ENCODE peak calls at places on chromosomes 7 and 10, in ten cellular contexts. One of them, this sample, is unnamed.

GRCh38 chr7:2527505-2528464 is 8.2 kb downstream of the LFNG start:
- DNase-seq in endothelial cell: no peak
- DNase-seq in epithelial cell of esophagus: peak
- DNase-seq in IMR-90: peak
- DNase-seq in cardiac fibroblast: peak
- DNase-seq in mammary epithelial cell: peak
- DNase-seq in heart right ventricle: peak
- DNase-seq in pancreas: peak
- DNase-seq in AG09319: no peak
- DNase-seq in DND-41: no peak
- DNase-seq in this sample: no peak

GRCh38 chr10:3433131-3433530 is 260.5 kb upstream of the PITRM1 start:
- DNase-seq in mammary epithelial cell: no peak
- DNase-seq in pancreas: no peak
- DNase-seq in endothelial cell: no peak
- DNase-seq in epithelial cell of esophagus: no peak
- DNase-seq in cardiac fibroblast: no peak
- DNase-seq in IMR-90: no peak
- DNase-seq in DND-41: no peak
- DNase-seq in AG09319: no peak
- DNase-seq in heart right ventricle: no peak
- DNase-seq in this sample: no peak

GRCh38 chr7:138645284-138645683 is 55.9 kb downstream of the SVOPL start:
- DNase-seq in endothelial cell: no peak
- DNase-seq in cardiac fibroblast: no peak
- DNase-seq in IMR-90: no peak
- DNase-seq in DND-41: no peak
- DNase-seq in epithelial cell of esophagus: no peak
- DNase-seq in pancreas: no peak
- DNase-seq in mammary epithelial cell: no peak
- DNase-seq in heart right ventricle: no peak
- DNase-seq in AG09319: no peak
- DNase-seq in this sample: no peak

GRCh38 chr10:75051308-75051707 is 60.1 kb upstream of the SAMD8 start:
- DNase-seq in epithelial cell of esophagus: no peak
- DNase-seq in heart right ventricle: no peak
- DNase-seq in DND-41: no peak
- DNase-seq in pancreas: no peak
- DNase-seq in endothelial cell: no peak
- DNase-seq in cardiac fibroblast: no peak
- DNase-seq in AG09319: no peak
- DNase-seq in IMR-90: no peak
- DNase-seq in mammary epithelial cell: no peak
- DNase-seq in this sample: no peak

GRCh38 chr10:97117372-97117771 is 68.4 kb downstream of the SLIT1 start:
- DNase-seq in IMR-90: no peak
- DNase-seq in epithelial cell of esophagus: peak
- DNase-seq in heart right ventricle: no peak
- DNase-seq in pancreas: no peak
- DNase-seq in mammary epithelial cell: peak
- DNase-seq in AG09319: no peak
- DNase-seq in endothelial cell: no peak
- DNase-seq in DND-41: no peak
- DNase-seq in cardiac fibroblast: peak
- DNase-seq in this sample: no peak

GRCh38 chr7:84204655-84205054 is 10.1 kb upstream of the SEMA3A start:
- DNase-seq in endothelial cell: no peak
- DNase-seq in pancreas: no peak
- DNase-seq in heart right ventricle: no peak
- DNase-seq in IMR-90: peak
- DNase-seq in mammary epithelial cell: peak
- DNase-seq in DND-41: no peak
- DNase-seq in epithelial cell of esophagus: peak
- DNase-seq in AG09319: peak
- DNase-seq in cardiac fibroblast: peak
- DNase-seq in this sample: no peak

GRCh38 chr10:5910323-5911100 is 20.5 kb downstream of the FBH1 start:
- DNase-seq in mammary epithelial cell: no peak
- DNase-seq in epithelial cell of esophagus: no peak
- DNase-seq in pancreas: no peak
- DNase-seq in endothelial cell: no peak
- DNase-seq in heart right ventricle: no peak
- DNase-seq in IMR-90: no peak
- DNase-seq in DND-41: no peak
- DNase-seq in cardiac fibroblast: no peak
- DNase-seq in AG09319: no peak
- DNase-seq in this sample: no peak

GRCh38 chr7:77467453-77467852 is 51.3 kb upstream of the GSAP start:
- DNase-seq in endothelial cell: no peak
- DNase-seq in AG09319: no peak
- DNase-seq in epithelial cell of esophagus: no peak
- DNase-seq in cardiac fibroblast: no peak
- DNase-seq in IMR-90: no peak
- DNase-seq in mammary epithelial cell: no peak
- DNase-seq in DND-41: no peak
- DNase-seq in pancreas: no peak
- DNase-seq in heart right ventricle: peak
- DNase-seq in this sample: peak

GRCh38 chr7:156118246-156118645 is 306.0 kb upstream of the SHH start:
- DNase-seq in epithelial cell of esophagus: no peak
- DNase-seq in mammary epithelial cell: no peak
- DNase-seq in cardiac fibroblast: no peak
- DNase-seq in AG09319: no peak
- DNase-seq in pancreas: no peak
- DNase-seq in heart right ventricle: no peak
- DNase-seq in IMR-90: no peak
- DNase-seq in endothelial cell: no peak
- DNase-seq in DND-41: no peak
- DNase-seq in this sample: no peak

GRCh38 chr7:34036069-34036920 is 131.0 kb downstream of the BMPER start:
- DNase-seq in epithelial cell of esophagus: peak
- DNase-seq in pancreas: peak
- DNase-seq in cardiac fibroblast: peak
- DNase-seq in endothelial cell: peak
- DNase-seq in DND-41: no peak
- DNase-seq in mammary epithelial cell: no peak
- DNase-seq in IMR-90: peak
- DNase-seq in heart right ventricle: peak
- DNase-seq in AG09319: no peak
- DNase-seq in this sample: no peak

GRCh38 chr10:78614744-78615143 is 454.0 kb upstream of the ZMIZ1 start:
- DNase-seq in endothelial cell: no peak
- DNase-seq in epithelial cell of esophagus: no peak
- DNase-seq in DND-41: no peak
- DNase-seq in mammary epithelial cell: no peak
- DNase-seq in heart right ventricle: no peak
- DNase-seq in IMR-90: no peak
- DNase-seq in cardiac fibroblast: no peak
- DNase-seq in AG09319: no peak
- DNase-seq in pancreas: no peak
- DNase-seq in this sample: no peak

GRCh38 chr7:101120315-101120714 is 6.6 kb upstream of the SERPINE1 start:
- DNase-seq in epithelial cell of esophagus: no peak
- DNase-seq in mammary epithelial cell: no peak
- DNase-seq in endothelial cell: no peak
- DNase-seq in cardiac fibroblast: no peak
- DNase-seq in AG09319: no peak
- DNase-seq in DND-41: no peak
- DNase-seq in heart right ventricle: no peak
- DNase-seq in IMR-90: no peak
- DNase-seq in pancreas: no peak
- DNase-seq in this sample: no peak

GRCh38 chr10:69213601-69214311 is 6.4 kb upstream of the HKDC1 start:
- DNase-seq in DND-41: no peak
- DNase-seq in AG09319: no peak
- DNase-seq in IMR-90: no peak
- DNase-seq in heart right ventricle: no peak
- DNase-seq in pancreas: no peak
- DNase-seq in mammary epithelial cell: no peak
- DNase-seq in epithelial cell of esophagus: no peak
- DNase-seq in cardiac fibroblast: no peak
- DNase-seq in endothelial cell: no peak
- DNase-seq in this sample: no peak

GRCh38 chr7:26365077-26365896 is 73.6 kb downstream of the SNX10 start:
- DNase-seq in mammary epithelial cell: peak
- DNase-seq in DND-41: peak
- DNase-seq in IMR-90: peak
- DNase-seq in pancreas: peak
- DNase-seq in cardiac fibroblast: peak
- DNase-seq in AG09319: peak
- DNase-seq in epithelial cell of esophagus: peak
- DNase-seq in endothelial cell: peak
- DNase-seq in heart right ventricle: no peak
- DNase-seq in this sample: no peak

GRCh38 chr10:25049966-25050365 is 33.6 kb downstream of the THNSL1 start:
- DNase-seq in heart right ventricle: no peak
- DNase-seq in epithelial cell of esophagus: no peak
- DNase-seq in IMR-90: no peak
- DNase-seq in pancreas: no peak
- DNase-seq in cardiac fibroblast: peak
- DNase-seq in AG09319: no peak
- DNase-seq in endothelial cell: no peak
- DNase-seq in DND-41: no peak
- DNase-seq in mammary epithelial cell: peak
- DNase-seq in this sample: no peak

DNA sequence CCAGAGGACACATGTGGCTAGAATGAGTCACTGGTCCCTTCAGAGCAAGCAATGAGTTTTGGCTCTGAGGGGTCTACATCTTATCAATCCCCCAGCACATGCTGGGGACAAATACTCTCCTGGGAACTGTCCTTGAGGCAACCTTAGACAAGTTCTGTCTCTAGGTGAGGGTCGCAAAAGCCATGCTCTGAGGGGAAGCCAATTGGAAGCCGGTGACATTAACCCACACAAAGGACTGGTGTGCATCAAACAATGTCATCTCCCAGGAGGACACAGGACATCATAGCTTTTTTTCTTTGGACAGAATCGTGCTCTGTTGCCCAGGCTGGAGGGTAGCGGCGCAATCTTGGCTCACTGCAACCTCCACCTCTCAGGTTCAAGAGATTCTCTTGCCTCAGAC is 111.6 kb upstream of the ZNF722 start:
- DNase-seq in endothelial cell: no peak
- DNase-seq in IMR-90: no peak
- DNase-seq in cardiac fibroblast: no peak
- DNase-seq in mammary epithelial cell: no peak
- DNase-seq in heart right ventricle: no peak
- DNase-seq in epithelial cell of esophagus: no peak
- DNase-seq in AG09319: no peak
- DNase-seq in pancreas: no peak
- DNase-seq in DND-41: no peak
- DNase-seq in this sample: no peak
- TF ChIP-seq CTCF in endothelial cell: no peak
- TF ChIP-seq CTCF in IMR-90: no peak
- TF ChIP-seq CTCF in cardiac fibroblast: no peak
- TF ChIP-seq CTCF in mammary epithelial cell: no peak
- TF ChIP-seq CTCF in heart right ventricle: no peak
- TF ChIP-seq CTCF in epithelial cell of esophagus: no peak
- TF ChIP-seq CTCF in AG09319: no peak
- TF ChIP-seq CTCF in pancreas: no peak
- TF ChIP-seq CTCF in DND-41: no peak
- TF ChIP-seq CTCF in this sample: no peak

GRCh38 chr10:101063162-101063525 is 1.4 kb downstream of the KAZALD1 start:
- DNase-seq in heart right ventricle: no peak
- DNase-seq in mammary epithelial cell: no peak
- DNase-seq in endothelial cell: peak
- DNase-seq in epithelial cell of esophagus: no peak
- DNase-seq in DND-41: no peak
- DNase-seq in IMR-90: no peak
- DNase-seq in cardiac fibroblast: no peak
- DNase-seq in AG09319: no peak
- DNase-seq in pancreas: no peak
- DNase-seq in this sample: no peak

GRCh38 chr10:101060951-101061813 is 607 bp upstream of the KAZALD1 start:
- DNase-seq in cardiac fibroblast: peak
- DNase-seq in heart right ventricle: peak
- DNase-seq in IMR-90: peak
- DNase-seq in epithelial cell of esophagus: peak
- DNase-seq in mammary epithelial cell: peak
- DNase-seq in AG09319: peak
- DNase-seq in DND-41: peak
- DNase-seq in endothelial cell: peak
- DNase-seq in pancreas: peak
- DNase-seq in this sample: peak

GRCh38 chr10:101062231-101063161 is 707 bp downstream of the KAZALD1 start:
- DNase-seq in IMR-90: peak
- DNase-seq in cardiac fibroblast: peak
- DNase-seq in heart right ventricle: peak
- DNase-seq in endothelial cell: peak
- DNase-seq in pancreas: peak
- DNase-seq in mammary epithelial cell: no peak
- DNase-seq in AG09319: no peak
- DNase-seq in DND-41: no peak
- DNase-seq in epithelial cell of esophagus: peak
- DNase-seq in this sample: no peak

GRCh38 chr10:101060036-101060950 is 1.5 kb upstream of the KAZALD1 start:
- DNase-seq in AG09319: peak
- DNase-seq in endothelial cell: peak
- DNase-seq in cardiac fibroblast: peak
- DNase-seq in pancreas: peak
- DNase-seq in DND-41: peak
- DNase-seq in IMR-90: peak
- DNase-seq in mammary epithelial cell: peak
- DNase-seq in heart right ventricle: peak
- DNase-seq in epithelial cell of esophagus: peak
- DNase-seq in this sample: peak

GRCh38 chr10:101061814-101062230 is at the start of gene KAZALD1:
- DNase-seq in cardiac fibroblast: no peak
- DNase-seq in endothelial cell: no peak
- DNase-seq in heart right ventricle: no peak
- DNase-seq in DND-41: no peak
- DNase-seq in AG09319: no peak
- DNase-seq in IMR-90: no peak
- DNase-seq in pancreas: no peak
- DNase-seq in mammary epithelial cell: no peak
- DNase-seq in epithelial cell of esophagus: no peak
- DNase-seq in this sample: peak
- TF ChIP-seq CTCF in cardiac fibroblast: no peak
- TF ChIP-seq CTCF in endothelial cell: no peak
- TF ChIP-seq CTCF in heart right ventricle: no peak
- TF ChIP-seq CTCF in DND-41: no peak
- TF ChIP-seq CTCF in AG09319: no peak
- TF ChIP-seq CTCF in IMR-90: no peak
- TF ChIP-seq CTCF in pancreas: no peak
- TF ChIP-seq CTCF in mammary epithelial cell: no peak
- TF ChIP-seq CTCF in epithelial cell of esophagus: no peak
- TF ChIP-seq CTCF in this sample: no peak

GRCh38 chr7:73569042-73569608 is 9.3 kb downstream of the TBL2 start:
- DNase-seq in DND-41: no peak
- DNase-seq in IMR-90: no peak
- DNase-seq in AG09319: no peak
- DNase-seq in endothelial cell: no peak
- DNase-seq in epithelial cell of esophagus: no peak
- DNase-seq in pancreas: no peak
- DNase-seq in cardiac fibroblast: no peak
- DNase-seq in heart right ventricle: no peak
- DNase-seq in mammary epithelial cell: no peak
- DNase-seq in this sample: no peak
- TF ChIP-seq CTCF in DND-41: peak
- TF ChIP-seq CTCF in IMR-90: no peak
- TF ChIP-seq CTCF in AG09319: no peak
- TF ChIP-seq CTCF in endothelial cell: no peak
- TF ChIP-seq CTCF in epithelial cell of esophagus: no peak
- TF ChIP-seq CTCF in pancreas: no peak
- TF ChIP-seq CTCF in cardiac fibroblast: no peak
- TF ChIP-seq CTCF in heart right ventricle: no peak
- TF ChIP-seq CTCF in mammary epithelial cell: no peak
- TF ChIP-seq CTCF in this sample: no peak

GRCh38 chr7:131836733-131837132 is 280.3 kb upstream of the PODXL start:
- DNase-seq in heart right ventricle: no peak
- DNase-seq in epithelial cell of esophagus: no peak
- DNase-seq in cardiac fibroblast: no peak
- DNase-seq in endothelial cell: no peak
- DNase-seq in pancreas: no peak
- DNase-seq in IMR-90: no peak
- DNase-seq in DND-41: no peak
- DNase-seq in mammary epithelial cell: no peak
- DNase-seq in AG09319: no peak
- DNase-seq in this sample: no peak
- TF ChIP-seq CTCF in heart right ventricle: no peak
- TF ChIP-seq CTCF in epithelial cell of esophagus: no peak
- TF ChIP-seq CTCF in cardiac fibroblast: no peak
- TF ChIP-seq CTCF in endothelial cell: no peak
- TF ChIP-seq CTCF in pancreas: no peak
- TF ChIP-seq CTCF in IMR-90: no peak
- TF ChIP-seq CTCF in DND-41: no peak
- TF ChIP-seq CTCF in mammary epithelial cell: no peak
- TF ChIP-seq CTCF in AG09319: no peak
- TF ChIP-seq CTCF in this sample: no peak